ENCODE peak calls at places on chromosomes 3 and 15, in five cellular contexts. One of them, this sample, is unnamed.

GRCh38 chr15:101306341-101307047 is 11.4 kb upstream of the SNRPA1 start:
- DNase-seq in H1: no peak
- DNase-seq in trophoblast cell: no peak
- DNase-seq in neuronal stem cell: no peak
- DNase-seq in H9: peak
- DNase-seq in this sample: no peak

GRCh38 chr3:70127192-70127591 is 127.7 kb downstream of the SAMMSON start:
- DNase-seq in neuronal stem cell: no peak
- DNase-seq in H1: no peak
- DNase-seq in H9: no peak
- DNase-seq in trophoblast cell: no peak
- DNase-seq in this sample: no peak

GRCh38 chr15:76904461-76905012 is 603 bp downstream of the SCAPER start:
- DNase-seq in H1: no peak
- DNase-seq in neuronal stem cell: peak
- DNase-seq in trophoblast cell: peak
- DNase-seq in H9: peak
- DNase-seq in this sample: peak

GRCh38 chr3:97882975-97883598 is 61.3 kb downstream of the CRYBG3 start:
- DNase-seq in H9: no peak
- DNase-seq in trophoblast cell: no peak
- DNase-seq in H1: no peak
- DNase-seq in neuronal stem cell: no peak
- DNase-seq in this sample: peak

GRCh38 chr15:65927545-65927944 is 58.3 kb downstream of the RAB11A start:
- DNase-seq in trophoblast cell: peak
- DNase-seq in neuronal stem cell: no peak
- DNase-seq in H9: peak
- DNase-seq in H1: no peak
- DNase-seq in this sample: no peak

GRCh38 chr3:100710355-100711198 is 1.3 kb downstream of the TFG start:
- DNase-seq in neuronal stem cell: peak
- DNase-seq in H9: peak
- DNase-seq in trophoblast cell: peak
- DNase-seq in H1: no peak
- DNase-seq in this sample: peak

GRCh38 chr3:110903771-110904532 is 167.7 kb upstream of the NECTIN3 start:
- DNase-seq in H1: no peak
- DNase-seq in neuronal stem cell: no peak
- DNase-seq in H9: no peak
- DNase-seq in trophoblast cell: no peak
- DNase-seq in this sample: no peak

GRCh38 chr15:26771168-26771916 is 1.5 kb downstream of the GABRB3 start:
- DNase-seq in trophoblast cell: no peak
- DNase-seq in H1: no peak
- DNase-seq in neuronal stem cell: peak
- DNase-seq in H9: peak
- DNase-seq in this sample: no peak

GRCh38 chr15:56045068-56045748 is 51.8 kb upstream of the NEDD4 start:
- DNase-seq in neuronal stem cell: no peak
- DNase-seq in trophoblast cell: no peak
- DNase-seq in H1: no peak
- DNase-seq in H9: no peak
- DNase-seq in this sample: no peak

GRCh38 chr3:123244128-123244527 is 42.4 kb downstream of the SEC22A start:
- DNase-seq in H1: no peak
- DNase-seq in H9: no peak
- DNase-seq in trophoblast cell: no peak
- DNase-seq in neuronal stem cell: no peak
- DNase-seq in this sample: no peak

GRCh38 chr3:23325466-23326065 is 122.4 kb downstream of the UBE2E2 start:
- DNase-seq in neuronal stem cell: no peak
- DNase-seq in H9: no peak
- DNase-seq in trophoblast cell: no peak
- DNase-seq in H1: no peak
- DNase-seq in this sample: peak

GRCh38 chr3:135311699-135312098 is 516.6 kb downstream of the EPHB1 start:
- DNase-seq in trophoblast cell: no peak
- DNase-seq in neuronal stem cell: no peak
- DNase-seq in H9: no peak
- DNase-seq in H1: no peak
- DNase-seq in this sample: no peak

GRCh38 chr3:186949281-186949982 is 19.1 kb downstream of the ST6GAL1 start:
- DNase-seq in H9: no peak
- DNase-seq in H1: no peak
- DNase-seq in neuronal stem cell: no peak
- DNase-seq in trophoblast cell: peak
- DNase-seq in this sample: no peak

GRCh38 chr3:194220776-194221735 is 85.1 kb downstream of the HES1 start:
- DNase-seq in H9: no peak
- DNase-seq in trophoblast cell: peak
- DNase-seq in neuronal stem cell: no peak
- DNase-seq in H1: no peak
- DNase-seq in this sample: no peak

GRCh38 chr3:68876112-68876713 is 56.1 kb downstream of the TAFA4 start:
- DNase-seq in trophoblast cell: peak
- DNase-seq in H9: no peak
- DNase-seq in neuronal stem cell: peak
- DNase-seq in H1: peak
- DNase-seq in this sample: peak

GRCh38 chr3:141410408-141410807 is 42.1 kb downstream of the ZBTB38 start:
- DNase-seq in H1: no peak
- DNase-seq in H9: no peak
- DNase-seq in trophoblast cell: no peak
- DNase-seq in neuronal stem cell: no peak
- DNase-seq in this sample: peak
- H3K23ac ChIP-seq in H1: no peak
- H3K23ac ChIP-seq in H9: no peak
- H3K23ac ChIP-seq in trophoblast cell: no peak
- H3K23ac ChIP-seq in neuronal stem cell: no peak
- H3K23ac ChIP-seq in this sample: no peak

GRCh38 chr3:126472277-126473006 is 3.2 kb downstream of the ZXDC start:
- DNase-seq in H9: no peak
- DNase-seq in neuronal stem cell: no peak
- DNase-seq in trophoblast cell: peak
- DNase-seq in H1: no peak
- DNase-seq in this sample: peak
- H2BK12ac ChIP-seq in H9: no peak
- H2BK12ac ChIP-seq in neuronal stem cell: no peak
- H2BK12ac ChIP-seq in trophoblast cell: no peak
- H2BK12ac ChIP-seq in H1: no peak
- H2BK12ac ChIP-seq in this sample: no peak

GRCh38 chr15:80474751-80475295 is 70.6 kb downstream of the ARNT2 start:
- DNase-seq in trophoblast cell: no peak
- DNase-seq in H9: no peak
- DNase-seq in neuronal stem cell: no peak
- DNase-seq in H1: no peak
- DNase-seq in this sample: no peak
- H3K23ac ChIP-seq in trophoblast cell: no peak
- H3K23ac ChIP-seq in H9: no peak
- H3K23ac ChIP-seq in neuronal stem cell: no peak
- H3K23ac ChIP-seq in H1: no peak
- H3K23ac ChIP-seq in this sample: no peak

DNA sequence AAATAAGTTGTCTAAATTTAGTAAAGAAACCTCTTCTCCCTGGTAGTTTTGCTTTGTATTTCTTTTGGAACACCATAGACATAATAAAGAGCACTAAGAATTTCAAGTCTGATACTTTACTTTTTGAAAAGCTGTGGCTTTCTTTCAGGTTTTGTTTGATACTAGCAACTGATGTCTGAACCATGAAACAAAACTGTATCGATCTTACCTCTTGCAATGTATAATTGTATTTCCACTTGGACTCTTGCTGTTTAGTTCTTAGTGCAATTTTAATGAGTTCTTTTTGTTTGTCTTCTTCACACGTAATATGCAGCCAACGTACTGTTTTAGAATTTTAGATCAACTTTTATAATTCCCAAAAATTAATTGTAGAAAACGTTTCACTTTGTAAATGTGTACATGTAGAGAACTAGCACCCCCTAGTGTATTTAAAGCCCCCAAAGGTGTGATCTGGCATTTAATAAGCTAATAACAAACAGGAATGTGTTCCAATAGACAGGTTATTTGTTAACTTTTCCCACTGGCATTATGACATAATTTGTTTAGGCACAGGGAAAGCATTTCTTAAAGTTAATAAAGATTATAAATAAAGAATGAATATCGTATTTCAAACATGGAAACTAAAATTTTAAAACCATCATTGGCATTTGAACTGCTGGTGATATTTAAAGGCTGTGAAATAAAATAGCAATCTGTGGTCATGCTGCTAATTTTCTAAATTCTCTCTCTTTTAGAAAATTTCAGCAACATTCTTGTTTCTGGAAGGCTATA is 289.1 kb upstream of the DNAJC19 start:
- DNase-seq in H9: no peak
- DNase-seq in trophoblast cell: no peak
- DNase-seq in neuronal stem cell: peak
- DNase-seq in H1: no peak
- DNase-seq in this sample: no peak
- H2BK12ac ChIP-seq in H9: no peak
- H2BK12ac ChIP-seq in trophoblast cell: no peak
- H2BK12ac ChIP-seq in neuronal stem cell: no peak
- H2BK12ac ChIP-seq in H1: no peak
- H2BK12ac ChIP-seq in this sample: no peak

GRCh38 chr15:64162869-64163661 is at the start of gene PPIB:
- DNase-seq in trophoblast cell: peak
- DNase-seq in H1: peak
- DNase-seq in H9: peak
- DNase-seq in neuronal stem cell: peak
- DNase-seq in this sample: peak
- H3K23ac ChIP-seq in trophoblast cell: peak
- H3K23ac ChIP-seq in H1: no peak
- H3K23ac ChIP-seq in H9: no peak
- H3K23ac ChIP-seq in neuronal stem cell: peak
- H3K23ac ChIP-seq in this sample: no peak

This sample was measured in mesenchymal stem cell.